ENCODE peak calls at places on chromosomes 12 and 14, in nine cellular contexts. F, Z, A, N, T, P, Y, V and W are unnamed samples. For H3K27me3 and H3K9me3, the result is how much of the 10 kb centered on the place peaks cover.

GRCh38 chr14:54169254-54169924 is 212.8 kb upstream of the BMP4 start:
- DNase-seq in F (no peak), Z (no peak), A (no peak), N (peak), T (no peak), P (no peak), Y (peak), V (no peak), W (peak)

GRCh38 chr14:68794856-68795601 is 2.2 kb upstream of the ZFP36L1 start:
- DNase-seq in F (no peak), Z (peak), A (peak), N (peak), T (no peak), P (no peak), Y (peak), V (no peak), W (peak)

GRCh38 chr12:31736472-31736871 is 7.7 kb upstream of the AMN1 start:
- DNase-seq in F (no peak), Z (no peak), A (no peak), N (peak), T (no peak), P (no peak), Y (peak), V (no peak), W (peak)

GRCh38 chr14:93970589-93970966 is 5.8 kb downstream of the ASB2 start:
- DNase-seq in F (no peak), Z (no peak), A (peak), N (no peak), T (no peak), P (no peak), Y (no peak), V (no peak), W (no peak)

GRCh38 chr14:82075566-82075965 is 541.9 kb upstream of the SEL1L start:
- DNase-seq in F (no peak), Z (peak), A (peak), N (no peak), T (no peak), P (no peak), Y (no peak), V (peak), W (no peak)

GRCh38 chr14:64758025-64758521 is 53.8 kb downstream of the PLEKHG3 start:
- DNase-seq in F (no peak), Z (no peak), A (peak), N (peak), T (no peak), P (no peak), Y (peak), V (no peak), W (no peak)

GRCh38 chr12:14979468-14979867 is 6.6 kb downstream of the PDE6H start:
- DNase-seq in F (no peak), Z (no peak), A (no peak), N (no peak), T (no peak), P (no peak), Y (no peak), V (no peak), W (no peak)

GRCh38 chr14:54322668-54323380 is 74.0 kb upstream of the CDKN3 start:
- DNase-seq in F (no peak), Z (peak), A (no peak), N (no peak), T (no peak), P (no peak), Y (no peak), V (peak), W (no peak)

GRCh38 chr14:91374897-91375747 is 42.5 kb downstream of the CCDC88C start:
- DNase-seq in F (no peak), Z (no peak), A (peak), N (no peak), T (no peak), P (no peak), Y (no peak), V (no peak), W (no peak)

GRCh38 chr12:131217024-131217586 is 263.4 kb downstream of the ADGRD1 start:
- DNase-seq in F (peak), Z (peak), A (no peak), N (no peak), T (no peak), P (no peak), Y (no peak), V (no peak), W (no peak)

GRCh38 chr12:1588574-1588944 is 5.8 kb downstream of the FBXL14 start:
- DNase-seq in F (no peak), Z (no peak), A (no peak), N (no peak), T (no peak), P (no peak), Y (no peak), V (no peak), W (no peak)

GRCh38 chr14:67253076-67253635 is 11.9 kb downstream of the PALS1 start:
- DNase-seq in F (no peak), Z (no peak), A (no peak), N (no peak), T (no peak), P (no peak), Y (no peak), V (no peak), W (no peak)

GRCh38 chr12:47277972-47278448 is 198.3 kb upstream of the AMIGO2 start:
- DNase-seq in F (no peak), Z (no peak), A (no peak), N (peak), T (peak), P (no peak), Y (peak), V (no peak), W (peak)

GRCh38 chr12:89671469-89671868 is 37.2 kb downstream of the ATP2B1 start:
- DNase-seq in F (no peak), Z (no peak), A (no peak), N (peak), T (no peak), P (no peak), Y (peak), V (no peak), W (no peak)

GRCh38 chr14:50603565-50603964 is 43.6 kb downstream of the ATL1 start:
- DNase-seq in F (no peak), Z (no peak), A (peak), N (peak), T (no peak), P (no peak), Y (peak), V (no peak), W (no peak)

GRCh38 chr14:32017587-32017986 is 59.5 kb upstream of the ARHGAP5 start:
- DNase-seq in F (no peak), Z (no peak), A (no peak), N (no peak), T (no peak), P (no peak), Y (no peak), V (no peak), W (no peak)

GRCh38 chr12:45216297-45216982 is 545 bp downstream of the ANO6 start:
- DNase-seq in F (peak), Z (peak), A (peak), N (peak), T (no peak), P (peak), Y (peak), V (peak), W (peak)

GRCh38 chr12:93016752-93017350 is 87.8 kb upstream of the EEA1 start:
- DNase-seq in F (no peak), Z (no peak), A (no peak), N (no peak), T (no peak), P (no peak), Y (no peak), V (no peak), W (no peak)

GRCh38 chr14:92945959-92946846 is 23.3 kb downstream of the CHGA start:
- DNase-seq in F (peak), Z (peak), A (peak), N (peak), T (peak), P (peak), Y (peak), V (peak), W (peak)

GRCh38 chr14:79631276-79631675 is 580.0 kb downstream of the DIO2 start:
- DNase-seq in F (peak), Z (no peak), A (no peak), N (no peak), T (no peak), P (peak), Y (no peak), V (no peak), W (no peak)

GRCh38 chr14:69525896-69526295 is 41.4 kb downstream of the PLEKHD1 start:
- DNase-seq in F (no peak), Z (no peak), A (no peak), N (no peak), T (no peak), P (no peak), Y (no peak), V (no peak), W (no peak)

GRCh38 chr14:51328089-51328941 is 88.3 kb downstream of the TMX1 start:
- DNase-seq in F (no peak), Z (peak), A (no peak), N (peak), T (no peak), P (no peak), Y (peak), V (no peak), W (peak)

GRCh38 chr12:12415886-12416285 is 59.0 kb downstream of the BORCS5 start:
- DNase-seq in F (no peak), Z (no peak), A (no peak), N (no peak), T (no peak), P (no peak), Y (no peak), V (no peak), W (no peak)

GRCh38 chr12:59646636-59647035 is 50.8 kb downstream of the SLC16A7 start:
- DNase-seq in F (no peak), Z (no peak), A (no peak), N (peak), T (no peak), P (no peak), Y (no peak), V (no peak), W (no peak)

GRCh38 chr14:66432334-66432733 is 53.8 kb upstream of the CCDC196 start:
- DNase-seq in F (no peak), Z (no peak), A (no peak), N (no peak), T (no peak), P (no peak), Y (no peak), V (no peak), W (no peak)

GRCh38 chr14:32457213-32457920 is 128.3 kb downstream of the AKAP6 start:
- DNase-seq in F (peak), Z (peak), A (peak), N (peak), T (no peak), P (no peak), Y (peak), V (peak), W (no peak)

GRCh38 chr14:39425947-39426346 is 6.3 kb downstream of the FBXO33 start:
- DNase-seq in F (no peak), Z (no peak), A (no peak), N (no peak), T (no peak), P (no peak), Y (no peak), V (no peak), W (no peak)

GRCh38 chr14:68979722-68980552 is 835 bp upstream of the ACTN1 start:
- DNase-seq in F (peak), Z (peak), A (peak), N (peak), T (no peak), P (peak), Y (peak), V (peak), W (peak)

GRCh38 chr14:102370305-102370809 is 7.6 kb downstream of the TECPR2 start:
- DNase-seq in F (no peak), Z (no peak), A (no peak), N (peak), T (no peak), P (no peak), Y (no peak), V (no peak), W (no peak)

GRCh38 chr12:70393787-70394519 is 27.9 kb downstream of the KCNMB4 start:
- DNase-seq in F (no peak), Z (no peak), A (no peak), N (peak), T (no peak), P (no peak), Y (peak), V (no peak), W (no peak)

GRCh38 chr12:95231190-95231589 is 13.6 kb downstream of the VEZT start:
- DNase-seq in F (no peak), Z (no peak), A (no peak), N (peak), T (no peak), P (no peak), Y (peak), V (no peak), W (no peak)

GRCh38 chr14:23398348-23398747 is 9.7 kb downstream of the MYH6 start:
- DNase-seq in F (no peak), Z (no peak), A (no peak), N (no peak), T (no peak), P (peak), Y (no peak), V (no peak), W (no peak)

GRCh38 chr12:52831251-52831650 is 2.9 kb downstream of the KRT79 start:
- DNase-seq in F (no peak), Z (no peak), A (no peak), N (no peak), T (no peak), P (no peak), Y (no peak), V (no peak), W (no peak)

GRCh38 chr14:77616133-77616453 is 344 bp downstream of the SPTLC2 start:
- DNase-seq in F (no peak), Z (peak), A (no peak), N (no peak), T (no peak), P (no peak), Y (no peak), V (no peak), W (no peak)

GRCh38 chr14:51225751-51226150 is 14.3 kb upstream of the TMX1 start:
- DNase-seq in F (no peak), Z (no peak), A (no peak), N (peak), T (no peak), P (no peak), Y (no peak), V (no peak), W (no peak)

GRCh38 chr12:15629108-15629507 is 160.1 kb downstream of the EPS8 start:
- DNase-seq in F (no peak), Z (peak), A (peak), N (peak), T (peak), P (no peak), Y (peak), V (peak), W (peak)

DNA sequence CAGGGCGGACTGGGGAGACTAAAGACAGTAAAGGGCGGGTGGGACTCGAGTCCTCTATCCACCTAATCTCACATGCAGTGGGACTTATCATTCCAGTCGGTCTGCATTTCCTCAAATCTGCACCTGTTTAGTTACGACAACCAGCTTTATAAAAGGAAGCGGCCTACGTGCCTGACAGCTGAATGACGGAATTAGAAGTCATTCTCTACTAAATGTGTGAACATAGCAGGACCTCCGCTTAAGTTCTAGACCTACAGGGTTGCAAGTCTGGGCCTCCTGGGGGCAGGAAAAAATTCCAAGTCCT is 109.8 kb upstream of the EGLN3 start:
- DNase-seq in F (no peak), Z (no peak), A (no peak), N (no peak), T (no peak), P (no peak), Y (no peak), V (no peak), W (no peak)
- H3K4me3 ChIP-seq in F (peak), Z (peak), A (no peak), N (peak), T (peak), P (peak), Y (peak), V (peak), W (no peak)

DNA sequence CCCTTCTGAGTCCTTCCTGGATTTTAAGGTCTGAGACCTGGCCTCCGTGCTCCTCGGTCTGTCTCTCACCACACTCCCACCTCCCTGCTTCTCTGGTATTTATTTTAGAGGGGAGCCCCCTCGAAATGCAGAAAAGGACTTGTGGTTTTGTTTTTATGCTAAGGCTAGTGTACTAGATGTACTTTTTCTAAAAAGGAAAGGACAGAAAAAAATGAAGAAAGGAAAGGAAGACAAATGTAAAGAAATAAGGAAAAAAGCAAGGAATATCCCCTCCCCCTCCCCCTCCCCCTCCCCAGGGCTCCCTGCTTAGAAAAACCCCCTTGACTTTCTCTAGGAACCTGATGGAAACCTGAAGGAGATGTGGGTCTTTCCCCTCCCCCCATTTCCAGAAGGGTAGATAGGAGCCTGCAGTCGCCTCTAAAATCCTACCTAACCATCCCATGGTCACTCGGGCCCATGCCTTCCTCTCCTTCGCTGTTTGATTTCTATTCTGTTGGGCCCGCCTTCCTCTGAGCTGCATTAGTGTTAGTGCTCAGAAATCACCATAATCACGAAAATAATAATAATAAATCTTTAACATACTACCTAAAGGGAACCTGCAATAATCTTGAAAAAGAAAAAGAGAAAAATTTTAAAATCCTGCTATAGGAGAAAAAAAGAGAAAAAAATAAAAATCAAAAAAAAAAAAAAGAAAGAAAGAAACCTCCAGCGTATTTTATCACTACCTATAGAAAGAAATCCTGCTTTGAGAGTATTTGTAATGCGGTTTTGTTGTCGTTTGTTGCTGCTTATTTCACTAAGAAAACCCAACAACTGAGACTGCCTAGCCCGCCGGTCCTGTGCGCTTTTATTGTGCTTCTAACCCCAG is 3.1 kb downstream of the HOXC8 start:
- DNase-seq in F (no peak), Z (no peak), A (no peak), N (no peak), T (no peak), P (no peak), Y (no peak), V (no peak), W (no peak)
- H3K27me3 ChIP-seq in F (under half), Z (half or more), A (half or more), N (half or more), T (under half), P (half or more), Y (half or more), V (half or more), W (under half)

GRCh38 chr14:100639280-100639679 is 52.1 kb upstream of the BEGAIN start:
- DNase-seq in F (no peak), Z (no peak), A (no peak), N (no peak), T (no peak), P (no peak), Y (no peak), V (no peak), W (no peak)

GRCh38 chr14:100644383-100644782 is 57.2 kb upstream of the BEGAIN start:
- DNase-seq in F (no peak), Z (no peak), A (no peak), N (no peak), T (no peak), P (no peak), Y (no peak), V (no peak), W (no peak)

GRCh38 chr14:100638211-100638855 is 51.1 kb upstream of the BEGAIN start:
- DNase-seq in F (no peak), Z (no peak), A (no peak), N (no peak), T (no peak), P (peak), Y (no peak), V (no peak), W (no peak)

GRCh38 chr14:100640481-100641273 is 53.5 kb upstream of the BEGAIN start:
- DNase-seq in F (no peak), Z (no peak), A (no peak), N (peak), T (no peak), P (no peak), Y (peak), V (no peak), W (no peak)

DNA sequence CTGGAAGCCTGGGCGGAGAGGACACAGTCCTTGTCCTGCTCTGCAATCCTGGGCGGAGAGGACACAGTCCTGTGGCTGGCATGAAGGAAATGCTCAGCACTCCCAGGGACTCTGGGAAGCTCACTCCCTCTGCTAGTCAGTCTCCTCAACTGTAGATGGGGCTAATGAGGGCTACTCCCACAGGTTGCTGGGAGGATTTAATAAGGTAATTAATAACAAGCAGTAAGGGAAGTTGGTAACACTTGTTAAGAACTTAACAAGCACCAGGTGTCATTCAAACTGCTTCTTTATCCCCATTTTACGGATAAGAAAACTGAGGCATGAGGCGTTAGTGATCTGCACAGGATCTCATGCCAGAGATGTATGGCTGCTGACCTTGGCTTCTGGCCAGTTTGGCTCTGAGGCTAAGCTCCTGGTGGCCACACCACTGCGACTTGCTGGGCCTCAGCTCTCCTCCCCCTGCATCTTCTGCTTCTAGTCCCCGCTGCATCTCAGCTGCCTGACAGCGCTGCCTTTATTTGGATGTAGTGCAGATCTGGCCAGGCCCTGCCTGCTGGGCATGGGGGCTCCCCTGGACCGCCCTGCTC is 54.1 kb upstream of the BEGAIN start:
- DNase-seq in F (peak), Z (no peak), A (no peak), N (no peak), T (no peak), P (no peak), Y (no peak), V (no peak), W (no peak)
- H3K9me3 ChIP-seq in F (under half), Z (under half), A (under half), N (under half), T (under half), P (under half), Y (under half), V (under half), W (under half)

GRCh38 chr14:100409016-100409385 is 85.9 kb downstream of the SLC25A47 start:
- DNase-seq in F (peak), Z (no peak), A (no peak), N (no peak), T (no peak), P (no peak), Y (no peak), V (no peak), W (no peak)
- H3K4me3 ChIP-seq in F (no peak), Z (no peak), A (no peak), N (no peak), T (no peak), P (no peak), Y (no peak), V (no peak), W (no peak)